ENCODE peak calls at places on chromosomes 3 and 15, in six cellular contexts. H is epithelial cell of esophagus; Q is effector memory CD4-positive, alpha-beta T cell; T is AG04450; U is hepatocyte; B is kidney epithelial cell. M is an unnamed sample.

GRCh38 chr3:156509209-156510174 is 45.4 kb downstream of the SSR3 start:
- DNase-seq in B (no peak), Q (no peak), T (peak; percentile 34), U (peak; percentile 75), H (peak; percentile 63), M (peak; percentile 51)

GRCh38 chr3:193499152-193499551 is 55.5 kb downstream of the ATP13A4 start:
- DNase-seq in Q (no peak), T (no peak), H (peak; percentile 86), U (no peak), B (no peak), M (no peak)

GRCh38 chr3:13461169-13462124 is 18.7 kb upstream of the HDAC11 start:
- DNase-seq in Q (peak; percentile 59), H (peak; percentile 54), B (no peak), T (no peak), U (peak; percentile 79), M (peak; percentile 85)

GRCh38 chr15:74543583-74543982 is 2.6 kb downstream of the ARID3B start:
- DNase-seq in B (no peak), T (no peak), Q (peak; percentile 18), U (no peak), H (no peak), M (peak; percentile 80)

GRCh38 chr3:195756935-195757302 is 36.1 kb downstream of the MUC20 start:
- DNase-seq in T (no peak), H (peak; percentile 6), U (no peak), B (no peak), Q (no peak), M (no peak)

GRCh38 chr15:56254270-56254669 is 10.6 kb upstream of the RFX7 start:
- DNase-seq in Q (no peak), T (no peak), B (no peak), U (no peak), H (no peak), M (no peak)

GRCh38 chr3:9214599-9214998 is 34.8 kb downstream of the SRGAP3 start:
- DNase-seq in Q (no peak), B (peak; percentile 38), H (peak; percentile 79), U (no peak), T (no peak), M (no peak)

GRCh38 chr15:90529369-90530249 is at the start of gene CRTC3:
- DNase-seq in B (no peak), Q (peak; percentile 40), T (no peak), U (peak; percentile 80), H (peak; percentile 68), M (no peak)

GRCh38 chr3:67017211-67017610 is 19.1 kb downstream of the KBTBD8 start:
- DNase-seq in T (no peak), Q (no peak), U (no peak), B (no peak), H (peak; percentile 56), M (no peak)

GRCh38 chr15:76795217-76795616 is 109.9 kb downstream of the SCAPER start:
- DNase-seq in U (no peak), B (no peak), T (no peak), Q (no peak), H (no peak), M (no peak)

GRCh38 chr3:66588340-66588847 is 87.6 kb upstream of the LRIG1 start:
- DNase-seq in U (no peak), T (peak; percentile 63), H (peak; percentile 84), Q (no peak), B (no peak), M (no peak)

GRCh38 chr3:112681822-112682325 is 40.9 kb upstream of the CCDC80 start:
- DNase-seq in Q (no peak), H (peak; percentile 19), T (peak; percentile 48), U (peak; percentile 18), B (peak; percentile 9), M (no peak)

GRCh38 chr3:116318370-116318769 is 126.9 kb downstream of the LSAMP start:
- DNase-seq in H (no peak), Q (no peak), U (no peak), B (no peak), T (no peak), M (no peak)

GRCh38 chr15:52183562-52184173 is 7.5 kb downstream of the GNB5 start:
- DNase-seq in U (peak; percentile 60), Q (no peak), T (no peak), H (peak; percentile 53), B (no peak), M (no peak)

GRCh38 chr3:194265996-194266657 is 85.0 kb downstream of the CPN2 start:
- DNase-seq in U (no peak), Q (no peak), B (no peak), H (no peak), T (no peak), M (no peak)

GRCh38 chr3:196219194-196219969 is 3.0 kb downstream of the SLC51A start:
- DNase-seq in U (peak; percentile 77), Q (peak; percentile 61), T (peak; percentile 63), H (peak; percentile 63), B (peak; percentile 66), M (peak; percentile 70)

GRCh38 chr3:106126836-106127235 is 258.0 kb upstream of the CBLB start:
- DNase-seq in H (no peak), B (no peak), Q (no peak), T (no peak), U (no peak), M (no peak)

GRCh38 chr3:106124818-106125217 is 256.0 kb upstream of the CBLB start:
- DNase-seq in H (no peak), Q (no peak), U (no peak), B (no peak), T (no peak), M (no peak)

GRCh38 chr3:106126016-106126525 is 257.3 kb upstream of the CBLB start:
- DNase-seq in B (no peak), U (no peak), Q (no peak), H (no peak), T (no peak), M (no peak)

GRCh38 chr3:106135451-106136160 is 266.8 kb upstream of the CBLB start:
- DNase-seq in H (no peak), U (no peak), T (no peak), Q (no peak), B (no peak), M (no peak)

DNA sequence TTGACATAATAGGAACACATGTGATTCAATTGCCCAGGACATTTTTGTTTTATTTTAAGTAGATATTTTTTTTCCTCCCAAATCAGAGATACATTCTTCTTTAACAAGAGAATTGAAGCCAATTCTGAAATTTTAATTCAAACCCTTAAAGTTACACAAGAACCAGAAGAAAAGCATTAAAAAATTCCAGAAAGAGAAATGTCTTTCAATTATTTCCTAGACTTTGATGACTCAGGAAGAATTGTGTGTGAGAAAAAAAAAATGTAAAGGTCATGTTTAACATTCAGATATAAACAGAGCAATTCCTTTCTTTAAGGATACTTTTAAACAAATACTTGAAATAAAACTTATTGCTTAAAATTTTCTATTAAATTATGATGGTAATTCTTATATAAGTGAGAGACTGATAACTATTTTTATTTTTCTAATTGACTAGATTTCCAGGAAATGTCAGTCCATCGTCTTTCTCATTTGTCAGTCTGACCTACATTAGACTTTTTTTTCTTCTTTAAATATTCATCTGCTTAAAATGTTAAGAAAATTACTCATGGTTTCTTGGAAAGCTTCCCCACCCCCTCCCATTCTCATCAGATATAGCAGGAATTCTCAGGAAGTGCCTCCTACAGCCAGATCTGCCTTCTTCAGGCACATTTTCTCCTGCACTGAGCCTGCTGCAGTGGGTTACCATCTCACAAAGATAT is 261.7 kb upstream of the CBLB start:
- DNase-seq in T (peak; percentile 41), H (peak; percentile 52), Q (no peak), B (peak; percentile 37), U (peak; percentile 37), M (no peak)
- H3K4me3 ChIP-seq in T (peak overlapping the region; percentile 20), H (no peak overlapping the region), Q (no peak overlapping the region), B (no peak overlapping the region), U (no peak overlapping the region), M (no peak overlapping the region)

GRCh38 chr15:70475439-70475781 is 287.9 kb downstream of the UACA start:
- DNase-seq in B (no peak), U (no peak), H (no peak), T (no peak), Q (no peak), M (no peak)

GRCh38 chr15:70475921-70476320 is 287.4 kb downstream of the UACA start:
- DNase-seq in Q (no peak), B (no peak), H (no peak), T (no peak), U (no peak), M (no peak)

GRCh38 chr15:70473623-70474366 is 289.6 kb downstream of the UACA start:
- DNase-seq in U (no peak), T (no peak), H (no peak), B (no peak), Q (no peak), M (no peak)

GRCh38 chr15:70474367-70474681 is 289.0 kb downstream of the UACA start:
- DNase-seq in B (no peak), T (no peak), U (no peak), Q (no peak), H (no peak), M (no peak)

GRCh38 chr15:70474682-70475438 is 288.5 kb downstream of the UACA start:
- DNase-seq in Q (no peak), B (peak; percentile 63), U (no peak), T (peak; percentile 90), H (peak; percentile 94), M (no peak)
- H3K4me3 ChIP-seq in Q (peak overlapping the region; percentile 26), B (no peak overlapping the region), U (no peak overlapping the region), T (peak overlapping the region; percentile 31), H (peak overlapping the region; percentile 0), M (no peak overlapping the region)

GRCh38 chr15:67040277-67040676 is 25.1 kb upstream of the SMAD3 start:
- DNase-seq in B (no peak), U (no peak), H (no peak), Q (no peak), T (no peak), M (no peak)

GRCh38 chr15:67039349-67040075 is 25.9 kb upstream of the SMAD3 start:
- DNase-seq in Q (no peak), B (no peak), U (peak; percentile 55), H (peak; percentile 96), T (no peak), M (peak; percentile 87)

GRCh38 chr15:67038721-67039120 is 26.7 kb upstream of the SMAD3 start:
- DNase-seq in Q (no peak), B (no peak), U (no peak), T (no peak), H (no peak), M (no peak)

GRCh38 chr15:67043939-67044771 is 21.2 kb upstream of the SMAD3 start:
- DNase-seq in Q (no peak), U (no peak), H (peak; percentile 75), T (no peak), B (no peak), M (no peak)

DNA sequence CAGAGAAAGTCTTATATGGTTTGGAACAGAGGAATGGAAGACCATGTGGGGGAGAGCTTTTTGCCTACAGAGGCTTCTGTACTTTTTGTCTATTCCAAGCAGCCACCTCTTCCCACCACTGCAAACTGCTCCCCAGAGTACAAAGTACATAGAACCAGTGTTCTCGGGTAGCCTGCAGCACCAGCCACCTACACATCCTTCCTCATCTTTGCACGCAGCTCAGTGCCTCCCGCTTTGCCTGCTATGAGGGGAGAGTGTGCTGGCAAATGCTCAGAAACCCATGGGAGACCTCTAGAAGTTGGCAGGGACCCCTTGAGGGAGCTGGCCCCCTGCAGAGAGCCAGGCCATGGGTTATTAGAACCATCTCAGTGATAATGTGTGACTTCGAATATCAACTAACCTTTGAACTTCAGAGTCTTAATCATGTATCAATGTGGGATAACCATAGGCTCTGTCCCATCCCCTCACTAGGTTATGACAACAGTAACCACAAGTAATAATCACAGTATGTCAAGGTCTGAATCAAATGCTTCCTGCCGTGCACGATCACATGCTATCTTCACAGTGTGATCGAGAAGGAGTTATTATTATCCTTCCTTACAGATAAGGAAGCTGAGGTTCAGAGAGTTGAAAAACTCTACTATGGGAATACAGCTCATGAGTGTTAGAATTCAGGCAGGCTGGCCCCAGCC is 22.8 kb upstream of the SMAD3 start:
- DNase-seq in T (no peak), Q (no peak), B (no peak), U (peak; percentile 38), H (no peak), M (no peak)
- H3K4me3 ChIP-seq in T (no peak overlapping the region), Q (no peak overlapping the region), B (no peak overlapping the region), U (no peak overlapping the region), H (no peak overlapping the region), M (no peak overlapping the region)

GRCh38 chr3:52408466-52408865 is 36.4 kb downstream of the SEMA3G start:
- DNase-seq in B (no peak), H (no peak), T (no peak), U (no peak), Q (no peak), M (no peak)
- H3K4me3 ChIP-seq in B (no peak overlapping the region), H (peak overlapping the region; percentile 95), T (peak overlapping the region; percentile 97), U (no peak overlapping the region), Q (no peak overlapping the region), M (peak overlapping the region; percentile 92)